ENCODE peak calls at places on chromosomes 11 and 22, in five cellular contexts. K is stimulated activated CD8-positive, alpha-beta memory T cell treated with anti-CD3 and anti-CD28 coated beads, Interleukin-4, amount 100 ng/mL, for 48 hours; I is tibial artery; X is GM04503; Q is kidney. B is an unnamed sample.

GRCh38 chr11:130160460-130161090 is 993 bp downstream of the ST14 start:
- DNase-seq in K (no peak), I (no peak), X (no peak), Q (no peak), B (no peak)

GRCh38 chr22:31818481-31819392 is 64.9 kb downstream of the DEPDC5 start:
- DNase-seq in K (peak; percentile 56), I (no peak), X (peak; percentile 49), Q (no peak), B (peak; percentile 56)

GRCh38 chr11:117143390-117143789 is 697 bp upstream of the PAFAH1B2 start:
- DNase-seq in K (peak; percentile 47), I (peak; percentile 37), X (no peak), Q (no peak), B (peak; percentile 26)

GRCh38 chr11:2578006-2578933 is 121.5 kb downstream of the KCNQ1OT1 start:
- DNase-seq in K (no peak), I (peak; percentile 18), X (no peak), Q (peak; percentile 61), B (no peak)

GRCh38 chr11:45713573-45713972 is 48.2 kb upstream of the CHST1 start:
- DNase-seq in K (no peak), I (no peak), X (no peak), Q (no peak), B (peak; percentile 12)

GRCh38 chr11:40732107-40732506 is 727.3 kb downstream of the LRRC4C start:
- DNase-seq in K (no peak), I (no peak), X (no peak), Q (no peak), B (no peak)

GRCh38 chr11:27414644-27415043 is 51.6 kb upstream of the CCDC34 start:
- DNase-seq in K (no peak), I (no peak), X (no peak), Q (no peak), B (no peak)

GRCh38 chr22:23180893-23181762 is 819 bp downstream of the BCR start:
- DNase-seq in K (peak; percentile 52), I (no peak), X (no peak), Q (peak; percentile 82), B (no peak)

GRCh38 chr11:107970049-107970448 is 38.6 kb upstream of the CUL5 start:
- DNase-seq in K (no peak), I (no peak), X (no peak), Q (no peak), B (no peak)

GRCh38 chr11:34514050-34514449 is 456 bp upstream of the ELF5 start:
- DNase-seq in K (no peak), I (no peak), X (no peak), Q (no peak), B (no peak)

GRCh38 chr11:94183886-94184264 is 55.2 kb downstream of the PANX1 start:
- DNase-seq in K (peak; percentile 51), I (peak; percentile 31), X (no peak), Q (peak; percentile 85), B (peak; percentile 45)

GRCh38 chr11:110755961-110756360 is 43.7 kb upstream of the ARHGAP20 start:
- DNase-seq in K (no peak), I (no peak), X (no peak), Q (no peak), B (no peak)

GRCh38 chr22:46627806-46628482 is 7.8 kb downstream of the GRAMD4 start:
- DNase-seq in K (no peak), I (no peak), X (no peak), Q (peak; percentile 65), B (no peak)

GRCh38 chr11:69301491-69302401 is 7.8 kb downstream of the MYEOV start:
- DNase-seq in K (peak; percentile 64), I (no peak), X (peak; percentile 84), Q (peak; percentile 92), B (peak; percentile 100)

GRCh38 chr11:45847908-45848316 is 637 bp downstream of the CRY2 start:
- DNase-seq in K (peak; percentile 54), I (peak; percentile 58), X (no peak), Q (peak; percentile 78), B (peak; percentile 39)

GRCh38 chr11:26846222-26846621 is 124.4 kb upstream of the SLC5A12 start:
- DNase-seq in K (no peak), I (no peak), X (no peak), Q (no peak), B (no peak)

GRCh38 chr11:123235687-123236261 is 40.7 kb upstream of the CLMP start:
- DNase-seq in K (no peak), I (no peak), X (no peak), Q (no peak), B (no peak)

GRCh38 chr22:31861226-31861840 is 83.0 kb upstream of the YWHAH start:
- DNase-seq in K (peak; percentile 54), I (no peak), X (no peak), Q (no peak), B (no peak)

GRCh38 chr11:14645247-14645912 is 1.8 kb downstream of the PDE3B start:
- DNase-seq in K (no peak), I (no peak), X (no peak), Q (no peak), B (no peak)

GRCh38 chr11:27677108-27677507 is 23.1 kb downstream of the BDNF start:
- DNase-seq in K (no peak), I (no peak), X (no peak), Q (no peak), B (no peak)

GRCh38 chr22:23072035-23072910 is 2.0 kb downstream of the GNAZ start:
- DNase-seq in K (no peak), I (no peak), X (no peak), Q (peak; percentile 53), B (no peak)

GRCh38 chr22:21681566-21682370 is 16.0 kb downstream of the PPIL2 start:
- DNase-seq in K (peak; percentile 37), I (no peak), X (no peak), Q (no peak), B (no peak)

GRCh38 chr11:83971063-83971462 is 684.9 kb upstream of the CCDC90B start:
- DNase-seq in K (no peak), I (no peak), X (no peak), Q (no peak), B (peak; percentile 36)

GRCh38 chr11:113806403-113806802 is 26.8 kb downstream of the CLDN25 start:
- DNase-seq in K (peak; percentile 27), I (no peak), X (no peak), Q (no peak), B (peak; percentile 37)

GRCh38 chr11:66478823-66479740 is 1.2 kb upstream of the DPP3 start:
- DNase-seq in K (peak; percentile 67), I (peak; percentile 44), X (no peak), Q (peak; percentile 85), B (peak; percentile 17)

B was measured in HT1080.